ENCODE peak calls at places on chromosomes 13 and 19, in four cellular contexts. W, T, S and V are unnamed samples.

GRCh38 chr19:13951043-13951442 is 1.3 kb upstream of the DCAF15 start:
- DNase-seq in W (no peak), T (no peak), S (no peak), V (no peak)

GRCh38 chr13:39417643-39418042 is 185.3 kb downstream of the LHFPL6 start:
- DNase-seq in W (no peak), T (no peak), S (no peak), V (peak)

GRCh38 chr19:55461974-55462628 is 659 bp upstream of the ISOC2 start:
- DNase-seq in W (no peak), T (no peak), S (no peak), V (no peak)

GRCh38 chr13:26551255-26551654 is 6.2 kb upstream of the WASF3 start:
- DNase-seq in W (no peak), T (no peak), S (no peak), V (no peak)

GRCh38 chr19:42272989-42273406 is 3.9 kb downstream of the CIC start:
- DNase-seq in W (no peak), T (no peak), S (peak), V (no peak)

GRCh38 chr19:17296976-17297375 is 6.2 kb downstream of the ABHD8 start:
- DNase-seq in W (no peak), T (no peak), S (no peak), V (no peak)

GRCh38 chr13:51666316-51666715 is 82.1 kb downstream of the WDFY2 start:
- DNase-seq in W (no peak), T (no peak), S (no peak), V (no peak)

GRCh38 chr13:40063743-40064142 is 408.3 kb downstream of the COG6 start:
- DNase-seq in W (no peak), T (no peak), S (no peak), V (peak)

GRCh38 chr13:66154981-66155380 is 1075.2 kb downstream of the PCDH9 start:
- DNase-seq in W (no peak), T (no peak), S (no peak), V (no peak)

GRCh38 chr19:51148571-51148970 is 6.5 kb downstream of the SIGLEC7 start:
- DNase-seq in W (no peak), T (no peak), S (no peak), V (no peak)

GRCh38 chr19:17078038-17078919 is 2.7 kb downstream of the MYO9B start:
- DNase-seq in W (no peak), T (no peak), S (no peak), V (no peak)

GRCh38 chr13:49676581-49677298 is 14.5 kb downstream of the EBPL start:
- DNase-seq in W (no peak), T (no peak), S (no peak), V (no peak)

GRCh38 chr19:30743702-30744101 is 371.5 kb downstream of the ZNF536 start:
- DNase-seq in W (no peak), T (no peak), S (no peak), V (no peak)

GRCh38 chr13:39249971-39250370 is 211.7 kb downstream of the NHLRC3 start:
- DNase-seq in W (no peak), T (no peak), S (no peak), V (no peak)

GRCh38 chr13:50123515-50123861 is 108.2 kb downstream of the KCNRG start:
- DNase-seq in W (no peak), T (no peak), S (no peak), V (no peak)

GRCh38 chr13:95007322-95007721 is 293.9 kb downstream of the ABCC4 start:
- DNase-seq in W (no peak), T (no peak), S (no peak), V (no peak)

GRCh38 chr19:45471866-45472556 is 4.2 kb downstream of the FOSB start:
- DNase-seq in W (no peak), T (no peak), S (no peak), V (no peak)

GRCh38 chr19:2033115-2033824 is 17.8 kb upstream of the BTBD2 start:
- DNase-seq in W (no peak), T (no peak), S (peak), V (no peak)

GRCh38 chr13:26855071-26855470 is 94.5 kb upstream of the GPR12 start:
- DNase-seq in W (no peak), T (no peak), S (no peak), V (peak)

GRCh38 chr19:5789886-5790572 is 934 bp downstream of the DUS3L start:
- DNase-seq in W (no peak), T (peak), S (no peak), V (no peak)

GRCh38 chr13:41054919-41055619 is 6.2 kb upstream of the WBP4 start:
- DNase-seq in W (no peak), T (no peak), S (no peak), V (no peak)

GRCh38 chr19:5172859-5173577 is 167.6 kb downstream of the PTPRS start:
- DNase-seq in W (no peak), T (no peak), S (no peak), V (peak)

GRCh38 chr13:87779451-87779850 is 108.3 kb downstream of the SLITRK5 start:
- DNase-seq in W (no peak), T (no peak), S (no peak), V (no peak)

GRCh38 chr13:99911965-99912566 is 59.5 kb downstream of the ZIC5 start:
- DNase-seq in W (no peak), T (no peak), S (no peak), V (no peak)

GRCh38 chr19:20247016-20247683 is 80.1 kb downstream of the ZNF486 start:
- DNase-seq in W (no peak), T (no peak), S (no peak), V (peak)

GRCh38 chr13:59532405-59532804 is 631.3 kb downstream of the DIAPH3 start:
- DNase-seq in W (no peak), T (no peak), S (no peak), V (no peak)

DNA sequence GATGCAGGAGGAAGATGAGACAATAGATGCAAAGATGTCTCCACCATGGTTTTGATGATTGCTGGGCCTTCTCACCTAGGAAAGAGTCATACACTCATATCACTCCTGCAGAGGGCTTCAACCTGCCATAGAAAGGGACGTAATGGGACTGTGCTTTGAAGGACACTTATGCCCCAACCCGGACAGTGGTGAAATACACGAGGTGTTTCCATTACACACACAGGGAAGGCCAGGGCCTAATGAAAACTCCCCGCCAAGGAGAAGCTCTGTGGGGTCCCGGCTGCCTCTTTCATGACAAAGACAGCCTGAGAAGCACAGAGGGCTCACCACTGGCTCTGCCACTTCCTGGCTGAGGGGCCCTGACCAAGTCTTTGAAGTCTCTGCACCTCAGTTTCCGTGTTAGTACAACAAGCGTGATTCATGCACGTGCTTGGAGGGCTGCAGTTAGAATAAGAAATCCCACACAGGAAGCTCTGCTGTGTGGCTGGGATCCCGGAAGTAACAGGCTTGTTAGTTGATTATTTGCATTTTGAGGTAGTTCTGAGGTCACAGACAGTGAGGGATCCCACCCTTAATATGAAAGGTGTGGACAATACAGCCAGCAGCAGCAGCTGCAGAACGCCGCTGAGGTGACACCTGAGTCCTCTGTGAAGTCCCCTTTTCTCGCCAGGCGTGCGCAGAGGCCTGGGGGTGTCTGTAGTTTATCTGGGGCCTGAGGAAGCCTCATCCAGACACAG is 61.8 kb upstream of the ATP12A start:
- DNase-seq in W (no peak), T (no peak), S (no peak), V (no peak)
- H3K27ac ChIP-seq in W (no peak), T (no peak), S (no peak), V (no peak)

DNA sequence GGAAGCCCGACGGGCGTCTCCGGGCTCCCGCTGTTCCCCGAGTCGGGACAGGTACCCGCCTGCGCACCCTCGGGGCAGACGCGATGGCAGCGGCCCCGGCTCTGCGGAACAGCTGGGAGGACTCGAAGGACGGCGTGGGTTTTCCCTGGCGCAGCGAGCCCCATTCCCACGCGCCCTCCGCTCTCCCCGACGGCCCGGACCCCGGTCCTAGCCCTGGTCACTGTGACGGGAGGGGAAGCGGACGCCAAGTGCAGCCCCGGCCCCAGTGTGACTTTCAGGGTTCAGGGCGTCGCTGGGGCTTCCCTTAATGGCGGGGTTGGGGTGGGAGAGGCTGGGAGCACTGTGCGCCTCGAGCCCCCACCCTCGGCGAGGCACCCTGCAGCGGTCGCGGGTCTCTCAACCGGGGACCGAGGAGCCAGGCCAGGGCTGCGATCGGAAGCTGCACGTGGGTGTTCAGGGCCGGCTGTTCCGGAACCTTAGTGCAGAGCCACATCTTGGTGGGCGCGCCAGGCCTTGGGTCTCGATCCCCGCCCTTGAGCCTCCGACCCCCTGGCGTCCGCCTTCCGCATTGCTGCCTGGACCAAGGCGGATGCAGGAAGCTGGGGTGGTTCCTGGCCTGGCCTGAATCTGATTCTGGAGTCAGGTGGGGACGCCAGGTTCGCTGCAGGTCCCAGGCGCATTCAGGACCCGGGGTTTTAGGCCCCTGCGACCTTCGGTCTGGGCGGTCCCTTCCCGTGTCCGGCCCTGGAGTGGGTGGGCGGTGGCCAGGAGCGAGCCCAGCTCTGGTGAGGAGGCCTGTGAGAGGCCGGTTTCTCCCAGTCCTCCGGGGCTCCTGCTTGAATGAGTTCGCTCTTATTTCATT is 3.5 kb downstream of the LGALS7B start:
- DNase-seq in W (no peak), T (no peak), S (peak), V (no peak)
- H3K27ac ChIP-seq in W (peak), T (no peak), S (no peak), V (no peak)

GRCh38 chr19:15200575-15201364 is at the start of gene NOTCH3:
- DNase-seq in W (no peak), T (no peak), S (no peak), V (no peak)
- H3K27ac ChIP-seq in W (peak), T (peak), S (peak), V (no peak)

GRCh38 chr13:75871059-75871458 is 234.9 kb downstream of the LMO7 start:
- DNase-seq in W (no peak), T (no peak), S (no peak), V (no peak)

GRCh38 chr13:75867718-75868117 is 231.6 kb downstream of the LMO7 start:
- DNase-seq in W (no peak), T (no peak), S (no peak), V (no peak)

GRCh38 chr13:75870397-75870801 is 234.3 kb downstream of the LMO7 start:
- DNase-seq in W (no peak), T (no peak), S (no peak), V (no peak)

GRCh38 chr13:75872970-75873369 is 236.8 kb downstream of the LMO7 start:
- DNase-seq in W (no peak), T (no peak), S (no peak), V (no peak)

GRCh38 chr13:75869981-75870380 is 233.9 kb downstream of the LMO7 start:
- DNase-seq in W (no peak), T (no peak), S (no peak), V (no peak)
- H3K27ac ChIP-seq in W (peak), T (no peak), S (no peak), V (no peak)

GRCh38 chr19:39110263-39110967 is 15.2 kb upstream of the PAK4 start:
- DNase-seq in W (peak), T (peak), S (no peak), V (peak)
- H3K27ac ChIP-seq in W (no peak), T (no peak), S (no peak), V (peak)

GRCh38 chr19:8210660-8211101 is 1.5 kb downstream of the CERS4 start:
- DNase-seq in W (no peak), T (no peak), S (no peak), V (no peak)

GRCh38 chr19:8208119-8208709 is 956 bp upstream of the CERS4 start:
- DNase-seq in W (no peak), T (no peak), S (no peak), V (peak)

GRCh38 chr19:8209965-8210659 is 942 bp downstream of the CERS4 start:
- DNase-seq in W (no peak), T (no peak), S (no peak), V (no peak)

GRCh38 chr19:8208710-8209110 is 460 bp upstream of the CERS4 start:
- DNase-seq in W (peak), T (no peak), S (peak), V (no peak)

GRCh38 chr19:8209111-8209964 is at the start of gene CERS4:
- DNase-seq in W (peak), T (peak), S (peak), V (peak)
- H3K27ac ChIP-seq in W (peak), T (peak), S (no peak), V (peak)

GRCh38 chr13:110331362-110331761 is 24.3 kb downstream of the COL4A2 start:
- DNase-seq in W (peak), T (no peak), S (no peak), V (no peak)
- H3K27ac ChIP-seq in W (peak), T (no peak), S (no peak), V (no peak)

DNA sequence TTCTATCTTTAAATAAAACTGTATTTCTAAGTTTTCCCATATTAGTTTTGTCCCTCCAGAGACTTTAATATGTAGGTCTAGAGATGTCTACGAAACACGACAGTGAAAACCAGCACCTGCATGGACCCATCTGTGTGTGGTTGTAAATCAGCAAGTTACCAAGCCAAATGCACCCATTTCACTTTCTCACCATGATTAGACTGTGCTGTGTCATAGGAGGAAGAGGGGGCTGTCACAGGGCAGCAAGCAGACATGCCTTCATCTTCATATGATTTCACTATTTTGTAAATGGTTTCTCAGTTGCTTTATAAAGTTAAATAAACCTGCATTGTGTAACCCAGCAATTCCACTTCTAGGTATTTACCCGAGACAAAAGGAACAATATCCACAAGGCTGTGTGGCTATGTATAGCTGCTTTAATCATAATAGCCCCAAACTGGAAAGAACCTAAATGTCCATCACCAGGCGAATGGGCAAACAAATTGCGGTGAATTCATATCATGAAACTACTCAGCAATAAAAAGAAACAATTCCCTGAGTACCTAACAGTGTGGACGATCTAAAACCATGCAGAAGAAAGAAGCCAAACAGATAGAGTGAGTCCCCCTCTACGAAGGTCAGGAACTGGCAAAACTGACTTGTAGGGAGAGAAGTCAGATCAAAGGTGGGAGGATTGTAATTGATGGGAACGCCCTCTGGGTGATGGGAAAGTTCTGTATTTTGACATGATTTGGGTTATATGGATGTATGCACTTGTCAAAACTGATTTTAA is 185.5 kb downstream of the COL4A1 start:
- DNase-seq in W (no peak), T (no peak), S (no peak), V (no peak)
- H3K27ac ChIP-seq in W (no peak), T (no peak), S (peak), V (no peak)

DNA sequence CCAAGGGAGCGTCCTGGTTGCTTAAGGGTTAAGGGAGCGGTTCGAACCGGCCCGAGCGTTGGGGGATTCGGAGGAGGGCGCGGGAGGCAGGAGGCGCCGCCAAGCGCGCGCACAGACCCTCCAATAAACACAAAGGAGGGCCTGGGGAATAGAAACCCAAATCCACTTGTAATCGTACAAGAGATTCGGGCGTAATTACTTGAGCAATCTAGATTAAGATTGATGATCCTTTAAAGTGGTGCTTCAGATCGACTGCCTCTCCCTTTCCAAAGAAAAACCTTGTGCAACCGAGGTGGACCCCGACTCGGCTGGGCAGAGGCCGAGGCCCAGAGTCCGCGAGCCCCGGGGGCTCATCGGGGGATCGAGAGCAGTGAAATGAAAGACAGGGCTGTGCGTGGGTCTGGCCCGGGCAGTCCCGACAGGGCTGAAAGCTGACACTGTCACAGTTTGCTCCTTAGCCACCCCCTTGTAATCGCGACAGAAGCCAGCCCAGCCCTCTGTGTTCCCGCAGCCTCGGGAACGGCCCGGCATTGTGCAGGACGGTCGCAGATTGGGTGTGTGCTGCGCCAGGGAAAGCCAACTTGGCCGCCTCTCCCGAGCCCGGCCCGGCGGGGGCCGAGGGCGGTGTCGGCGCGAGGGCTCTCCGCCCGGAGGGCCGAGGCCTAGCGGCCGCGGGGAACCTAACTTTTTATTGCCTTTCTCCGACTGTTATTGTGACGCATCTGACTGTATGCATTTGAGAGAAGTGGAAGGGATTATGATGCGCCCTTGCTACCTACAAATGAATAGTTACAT is 5.6 kb downstream of the MAB21L1 start:
- DNase-seq in W (no peak), T (peak), S (peak), V (no peak)
- H3K27ac ChIP-seq in W (peak), T (peak), S (peak), V (peak)